ENCODE peak calls at places on chromosome 17, in six cellular contexts. M is gastrocnemius medialis; V is CD8-positive, alpha-beta T cell; B is MM.1S; X is A673; N is ovary. A is an unnamed sample. For H3K9me3, the result is how much of the 10 kb centered on the place peaks cover.

GRCh38 chr17:56679148-56679766 is 85.8 kb downstream of the NOG start:
- DNase-seq in M (no peak), V (no peak), B (peak), X (peak), N (no peak), A (no peak)

GRCh38 chr17:1022278-1023024 is 25.5 kb downstream of the TIMM22 start:
- DNase-seq in M (no peak), V (no peak), B (no peak), X (no peak), N (no peak), A (no peak)

GRCh38 chr17:17201271-17201670 is 4.9 kb downstream of the PLD6 start:
- DNase-seq in M (no peak), V (no peak), B (no peak), X (no peak), N (no peak), A (no peak)

GRCh38 chr17:80485846-80486245 is 9.4 kb upstream of the NPTX1 start:
- DNase-seq in M (no peak), V (no peak), B (no peak), X (no peak), N (no peak), A (no peak)

GRCh38 chr17:1628856-1629646 is 417 bp upstream of the SLC43A2 start:
- DNase-seq in M (peak), V (peak), B (peak), X (peak), N (peak), A (peak)

GRCh38 chr17:79519601-79520000 is 91.2 kb downstream of the RBFOX3 start:
- DNase-seq in M (no peak), V (no peak), B (no peak), X (no peak), N (no peak), A (no peak)

GRCh38 chr17:82234211-82235055 is 5.6 kb downstream of the SLC16A3 start:
- DNase-seq in M (no peak), V (no peak), B (no peak), X (no peak), N (no peak), A (no peak)

GRCh38 chr17:58301504-58302150 is 20.9 kb upstream of the MPO start:
- DNase-seq in M (no peak), V (no peak), B (no peak), X (no peak), N (no peak), A (no peak)

GRCh38 chr17:40121191-40121885 is 433 bp upstream of the MSL1 start:
- DNase-seq in M (no peak), V (no peak), B (peak), X (peak), N (peak), A (no peak)

GRCh38 chr17:27514595-27515413 is 58.6 kb downstream of the KSR1 start:
- DNase-seq in M (no peak), V (no peak), B (no peak), X (no peak), N (no peak), A (no peak)

GRCh38 chr17:56185491-56185890 is 32.2 kb downstream of the ANKFN1 start:
- DNase-seq in M (no peak), V (no peak), B (no peak), X (no peak), N (no peak), A (no peak)

GRCh38 chr17:64387545-64388171 is 3.0 kb downstream of the PECAM1 start:
- DNase-seq in M (no peak), V (no peak), B (no peak), X (no peak), N (no peak), A (no peak)

GRCh38 chr17:64240741-64241347 is 22.2 kb downstream of the TEX2 start:
- DNase-seq in M (no peak), V (no peak), B (no peak), X (no peak), N (peak), A (no peak)

GRCh38 chr17:55601874-55602364 is 90.7 kb upstream of the SMIM36 start:
- DNase-seq in M (no peak), V (no peak), B (peak), X (peak), N (no peak), A (no peak)

GRCh38 chr17:12985431-12986285 is 32.2 kb downstream of the ELAC2 start:
- DNase-seq in M (no peak), V (no peak), B (no peak), X (peak), N (no peak), A (no peak)

GRCh38 chr17:46013502-46014165 is 14.6 kb downstream of the STH start:
- DNase-seq in M (no peak), V (no peak), B (no peak), X (peak), N (no peak), A (no peak)

GRCh38 chr17:35141681-35142466 is at the start of gene NLE1:
- DNase-seq in M (peak), V (peak), B (peak), X (peak), N (peak), A (peak)

GRCh38 chr17:58337600-58338453 is 9.2 kb upstream of the TSPOAP1 start:
- DNase-seq in M (peak), V (peak), B (peak), X (no peak), N (no peak), A (no peak)

GRCh38 chr17:61139219-61139618 is 260.4 kb upstream of the TBX2 start:
- DNase-seq in M (no peak), V (peak), B (peak), X (no peak), N (no peak), A (no peak)

GRCh38 chr17:21029032-21029431 is 13.8 kb downstream of the USP22 start:
- DNase-seq in M (peak), V (no peak), B (no peak), X (no peak), N (no peak), A (no peak)

GRCh38 chr17:80395402-80396151 is 19.4 kb upstream of the ENDOV start:
- DNase-seq in M (no peak), V (no peak), B (no peak), X (no peak), N (no peak), A (no peak)

GRCh38 chr17:8900626-8901585 is 33.4 kb upstream of the PIK3R6 start:
- DNase-seq in M (no peak), V (no peak), B (no peak), X (no peak), N (no peak), A (no peak)

DNA sequence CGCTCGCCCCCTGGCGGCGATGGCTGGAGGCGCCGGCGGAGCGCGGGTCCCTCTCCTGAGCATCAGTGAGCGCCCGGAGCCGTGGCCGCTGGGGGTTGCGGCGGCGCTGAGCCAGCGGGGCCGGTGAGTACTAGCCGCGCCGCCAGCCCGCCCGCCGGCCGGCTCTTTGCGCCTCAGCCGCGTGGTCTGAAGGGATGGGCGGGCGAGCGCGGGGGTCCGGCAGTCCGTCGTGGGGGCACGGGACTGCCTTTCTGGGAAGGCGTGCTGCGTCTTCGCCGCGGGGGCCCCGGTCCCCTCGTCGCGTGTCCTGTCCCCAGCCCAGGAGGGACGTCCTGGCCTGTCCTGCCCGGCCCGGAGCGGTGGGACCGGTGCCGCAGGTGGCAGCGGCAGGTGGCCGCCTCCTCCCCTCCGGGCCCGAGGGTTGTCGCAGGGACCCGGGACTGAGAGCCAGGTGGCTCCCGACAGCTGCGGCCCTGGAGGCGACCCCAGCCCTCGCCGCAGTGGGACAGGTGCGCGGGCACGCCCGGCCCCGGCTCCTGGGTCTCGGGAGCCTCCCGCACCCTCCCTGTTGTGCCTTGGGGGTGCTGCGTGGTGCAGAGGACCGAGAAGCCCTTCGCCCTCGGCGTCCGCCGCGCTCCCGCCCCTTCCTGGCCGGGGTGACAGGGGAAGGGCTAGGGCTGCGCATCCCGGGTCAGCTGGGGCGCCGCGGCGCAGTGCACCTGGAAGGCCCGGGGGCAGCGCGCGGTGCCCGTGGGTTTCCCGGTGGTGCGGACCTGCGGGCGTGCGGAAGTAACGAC is at the start of gene SPECC1:
- DNase-seq in M (peak), V (peak), B (peak), X (peak), N (peak), A (peak)
- H3K27ac ChIP-seq in M (peak), V (no peak), B (peak), X (no peak), N (peak), A (peak)

DNA sequence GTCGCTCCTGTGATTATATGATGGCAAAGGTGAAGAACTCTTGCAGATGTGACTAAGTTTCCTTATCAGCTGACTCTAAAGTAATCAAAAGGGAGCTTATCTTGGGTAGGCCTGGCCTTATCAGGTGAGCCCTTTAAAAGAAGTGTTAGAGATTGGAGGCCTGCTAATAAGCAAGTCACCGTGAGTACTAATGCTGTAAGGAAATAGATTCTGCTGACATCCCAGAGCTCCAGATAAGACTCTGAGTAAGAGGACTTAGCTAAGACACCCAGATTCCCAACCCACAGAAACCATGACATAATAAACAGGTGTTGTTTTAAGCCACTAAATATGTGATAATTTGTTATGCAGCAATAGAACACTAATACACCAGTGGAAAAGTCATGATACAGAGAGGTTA is 99.9 kb upstream of the FAM20A start:
- DNase-seq in M (no peak), V (no peak), B (no peak), X (no peak), N (no peak), A (no peak)
- H3K9me3 ChIP-seq in M (under half), V (under half), B (under half), X (under half), N (under half), A (under half)

DNA sequence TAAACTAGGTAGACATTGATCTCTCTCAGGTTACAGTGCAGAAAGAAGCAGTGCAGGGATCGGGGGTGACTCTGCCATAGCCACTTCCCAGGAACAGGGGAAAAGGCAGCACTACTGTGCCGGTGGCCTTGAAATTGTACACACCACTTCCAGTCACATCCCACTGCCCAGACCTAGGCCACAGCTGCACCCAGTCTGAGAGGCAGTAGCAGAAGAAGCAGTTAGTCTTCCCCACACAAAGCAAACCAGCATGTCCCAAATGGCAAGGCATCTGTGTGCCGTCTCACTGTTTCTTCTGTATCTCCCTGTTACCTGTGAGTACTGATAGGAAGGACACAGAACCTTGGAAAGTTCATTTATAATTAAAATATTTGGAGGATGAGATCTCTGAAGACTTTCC is 47.0 kb downstream of the TMC6 start:
- DNase-seq in M (no peak), V (no peak), B (no peak), X (no peak), N (no peak), A (no peak)
- H3K27ac ChIP-seq in M (peak), V (no peak), B (no peak), X (no peak), N (no peak), A (no peak)

GRCh38 chr17:2893422-2893914 is 97.2 kb downstream of the RAP1GAP2 start:
- DNase-seq in M (no peak), V (no peak), B (no peak), X (no peak), N (no peak), A (no peak)
- H3K9me3 ChIP-seq in M (under half), V (under half), B (under half), X (under half), N (under half), A (under half)

GRCh38 chr17:75828741-75829140 is 15.5 kb downstream of the UNC13D start:
- DNase-seq in M (no peak), V (no peak), B (no peak), X (no peak), N (no peak), A (no peak)
- H3K27ac ChIP-seq in M (no peak), V (peak), B (no peak), X (no peak), N (no peak), A (no peak)

GRCh38 chr17:3401786-3402185 is 3.6 kb upstream of the OR1E1 start:
- DNase-seq in M (no peak), V (no peak), B (no peak), X (no peak), N (no peak), A (no peak)

GRCh38 chr17:3400008-3400407 is 1.8 kb upstream of the OR1E1 start:
- DNase-seq in M (no peak), V (no peak), B (no peak), X (peak), N (no peak), A (no peak)

DNA sequence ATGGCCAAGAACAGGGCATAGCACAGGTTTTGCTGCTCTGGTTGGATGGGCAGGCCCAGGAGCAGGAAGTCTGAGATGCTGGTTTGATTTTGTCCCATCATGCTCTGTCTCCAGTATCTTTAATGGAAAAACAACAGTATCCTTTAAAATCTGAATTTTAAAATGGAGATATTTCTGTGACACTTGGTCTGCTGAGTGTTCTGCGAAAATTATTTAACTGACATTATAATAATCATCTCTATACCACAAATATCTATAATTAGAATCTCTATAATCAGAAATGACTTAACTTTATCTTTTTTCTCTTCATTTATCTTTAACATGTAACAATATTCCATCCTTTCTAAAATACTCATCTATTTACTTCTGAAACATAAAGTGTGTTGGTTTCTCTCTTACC is at the start of gene OR1E1:
- DNase-seq in M (no peak), V (no peak), B (no peak), X (no peak), N (no peak), A (no peak)
- H3K9me3 ChIP-seq in M (under half), V (under half), B (under half), X (under half), N (under half), A (under half)

GRCh38 chr17:75477493-75477862 is 21.0 kb downstream of the TMEM94 start:
- DNase-seq in M (no peak), V (no peak), B (no peak), X (no peak), N (no peak), A (no peak)
- H3K27ac ChIP-seq in M (peak), V (no peak), B (no peak), X (no peak), N (peak), A (peak)

DNA sequence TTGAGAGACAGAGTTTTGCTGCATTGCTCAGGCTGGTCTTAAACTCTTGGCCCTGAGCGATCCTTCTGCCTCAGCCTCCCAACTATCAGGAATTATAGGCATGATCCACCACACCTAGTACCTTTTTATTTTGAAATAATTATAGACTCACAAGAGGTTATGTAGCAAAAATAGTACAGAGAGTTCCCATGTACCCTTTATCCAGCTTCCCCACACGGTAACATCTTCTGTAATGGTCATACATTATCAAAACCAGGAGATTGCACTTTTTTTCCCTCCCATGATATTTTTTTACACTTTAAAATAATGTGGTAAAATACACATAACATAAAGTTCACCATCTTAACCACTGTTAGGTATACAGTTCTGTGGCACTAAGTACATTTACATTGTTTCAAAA is 28.8 kb upstream of the CACNG4 start:
- DNase-seq in M (no peak), V (no peak), B (no peak), X (no peak), N (no peak), A (no peak)
- H3K9me3 ChIP-seq in M (under half), V (under half), B (under half), X (under half), N (under half), A (under half)